ENCODE peak calls at places on chromosomes 1 and 21, in five cellular contexts. E, Q, K, N and I are unnamed samples.

GRCh38 chr1:9410737-9411297 is 118.1 kb downstream of the SPSB1 start:
- DNase-seq in E (no peak), Q (peak; percentile 46), K (no peak), N (no peak), I (peak; percentile 96)

GRCh38 chr1:145956776-145957442 is 908 bp downstream of the LIX1L start:
- DNase-seq in E (no peak), Q (peak; percentile 24), K (peak; percentile 18), N (no peak), I (no peak)

GRCh38 chr1:173122958-173123852 is 72.5 kb upstream of the TNFSF18 start:
- DNase-seq in E (peak; percentile 11), Q (peak; percentile 93), K (peak; percentile 45), N (peak; percentile 87), I (no peak)

GRCh38 chr1:214445846-214446614 is 105.4 kb downstream of the PTPN14 start:
- DNase-seq in E (no peak), Q (peak; percentile 96), K (peak; percentile 65), N (no peak), I (no peak)

GRCh38 chr1:167825419-167826079 is 88.4 kb downstream of the ADCY10 start:
- DNase-seq in E (no peak), Q (no peak), K (no peak), N (no peak), I (no peak)

GRCh38 chr1:34406377-34406776 is 229.7 kb downstream of the C1orf94 start:
- DNase-seq in E (no peak), Q (no peak), K (no peak), N (no peak), I (no peak)

GRCh38 chr1:66012076-66012769 is 219.5 kb downstream of the PDE4B start:
- DNase-seq in E (no peak), Q (no peak), K (no peak), N (no peak), I (no peak)

GRCh38 chr1:227779021-227779441 is 36.4 kb upstream of the PRSS38 start:
- DNase-seq in E (no peak), Q (no peak), K (no peak), N (peak; percentile 46), I (no peak)

GRCh38 chr1:2003564-2004131 is at the start of gene CFAP74:
- DNase-seq in E (no peak), Q (peak; percentile 38), K (peak; percentile 58), N (no peak), I (no peak)

GRCh38 chr1:87058343-87058649 is 143.9 kb downstream of the HS2ST1 start:
- DNase-seq in E (no peak), Q (peak; percentile 31), K (no peak), N (no peak), I (no peak)

GRCh38 chr21:18350216-18350615 is 53.4 kb downstream of the TMPRSS15 start:
- DNase-seq in E (no peak), Q (no peak), K (no peak), N (no peak), I (no peak)

GRCh38 chr1:70071597-70071996 is 133.8 kb downstream of the LRRC40 start:
- DNase-seq in E (no peak), Q (no peak), K (no peak), N (no peak), I (no peak)

GRCh38 chr1:6188466-6188865 is 8.3 kb upstream of the CHD5 start:
- DNase-seq in E (no peak), Q (no peak), K (no peak), N (no peak), I (no peak)

GRCh38 chr21:36184561-36184960 is 27.9 kb downstream of the DOP1B start:
- DNase-seq in E (no peak), Q (no peak), K (no peak), N (peak; percentile 31), I (no peak)

GRCh38 chr1:183986941-183987340 is 50.6 kb downstream of the COLGALT2 start:
- DNase-seq in E (no peak), Q (peak; percentile 53), K (no peak), N (no peak), I (no peak)

GRCh38 chr1:70768211-70768610 is 279.4 kb downstream of the PTGER3 start:
- DNase-seq in E (no peak), Q (peak; percentile 41), K (no peak), N (no peak), I (no peak)

GRCh38 chr1:27336756-27337155 is 5.1 kb upstream of the SYTL1 start:
- DNase-seq in E (no peak), Q (no peak), K (no peak), N (no peak), I (no peak)

GRCh38 chr1:154865442-154866256 is 4.4 kb downstream of the KCNN3 start:
- DNase-seq in E (no peak), Q (no peak), K (no peak), N (no peak), I (no peak)

GRCh38 chr1:75901371-75901770 is 30.8 kb downstream of the ASB17 start:
- DNase-seq in E (no peak), Q (no peak), K (no peak), N (no peak), I (no peak)

GRCh38 chr1:205930698-205931330 is 12.4 kb downstream of the SLC26A9 start:
- DNase-seq in E (no peak), Q (no peak), K (no peak), N (no peak), I (no peak)

GRCh38 chr1:36624466-36624865 is 141.8 kb upstream of the CSF3R start:
- DNase-seq in E (no peak), Q (no peak), K (no peak), N (no peak), I (no peak)

GRCh38 chr1:28235746-28236655 is at the start of gene ATP5IF1:
- DNase-seq in E (peak; percentile 99), Q (peak; percentile 98), K (peak; percentile 97), N (peak; percentile 98), I (peak; percentile 96)

GRCh38 chr21:38984982-38985422 is 179.3 kb downstream of the ETS2 start:
- DNase-seq in E (no peak), Q (peak; percentile 60), K (no peak), N (no peak), I (no peak)

GRCh38 chr1:183572721-183573120 is 17.5 kb downstream of the NCF2 start:
- DNase-seq in E (no peak), Q (peak; percentile 50), K (no peak), N (no peak), I (no peak)

GRCh38 chr1:240199758-240200655 is 108.3 kb downstream of the FMN2 start:
- DNase-seq in E (no peak), Q (no peak), K (no peak), N (no peak), I (no peak)

GRCh38 chr21:28207776-28208175 is 784.9 kb downstream of the LTN1 start:
- DNase-seq in E (no peak), Q (peak; percentile 84), K (no peak), N (no peak), I (no peak)

GRCh38 chr1:39394059-39394458 is 97.4 kb upstream of the BMP8A start:
- DNase-seq in E (no peak), Q (no peak), K (no peak), N (no peak), I (no peak)

GRCh38 chr1:7022058-7022457 is 236.8 kb downstream of the CAMTA1 start:
- DNase-seq in E (no peak), Q (no peak), K (no peak), N (no peak), I (no peak)

GRCh38 chr1:167722870-167723251 is 1.1 kb downstream of the MPZL1 start:
- DNase-seq in E (no peak), Q (peak; percentile 29), K (no peak), N (no peak), I (no peak)

GRCh38 chr1:27536767-27537166 is 46.8 kb upstream of the WASF2 start:
- DNase-seq in E (no peak), Q (peak; percentile 76), K (no peak), N (no peak), I (no peak)

GRCh38 chr1:32906652-32907051 is 5.5 kb upstream of the TMEM54 start:
- DNase-seq in E (no peak), Q (no peak), K (no peak), N (no peak), I (no peak)

GRCh38 chr1:17251699-17252376 is 2.9 kb downstream of the PADI3 start:
- DNase-seq in E (no peak), Q (peak; percentile 80), K (no peak), N (no peak), I (no peak)

GRCh38 chr1:229059671-229060079 is 211.2 kb upstream of the RAB4A start:
- DNase-seq in E (no peak), Q (no peak), K (no peak), N (no peak), I (no peak)

GRCh38 chr1:36453051-36453450 is 2.8 kb upstream of the OSCP1 start:
- DNase-seq in E (no peak), Q (no peak), K (no peak), N (no peak), I (no peak)